ENCODE peak calls at places on chromosomes 2 and 18, in nine cellular contexts. One of them, this sample, is unnamed.

GRCh38 chr2:104861295-104862060 is 7.6 kb downstream of the POU3F3 start:
- DNase-seq in occipital lobe: no peak
- DNase-seq in astrocyte of the hippocampus: peak
- DNase-seq in endothelial cell: no peak
- DNase-seq in posterior cingulate gyrus: no peak
- DNase-seq in amniotic stem cell: no peak
- DNase-seq in M059J: no peak
- DNase-seq in dorsolateral prefrontal cortex: no peak
- DNase-seq in WTC11: no peak
- DNase-seq in this sample: no peak

GRCh38 chr2:213766465-213766891 is 482.2 kb downstream of the SPAG16 start:
- DNase-seq in occipital lobe: no peak
- DNase-seq in astrocyte of the hippocampus: peak
- DNase-seq in endothelial cell: no peak
- DNase-seq in posterior cingulate gyrus: no peak
- DNase-seq in amniotic stem cell: no peak
- DNase-seq in M059J: peak
- DNase-seq in dorsolateral prefrontal cortex: no peak
- DNase-seq in WTC11: no peak
- DNase-seq in this sample: no peak

GRCh38 chr2:176415946-176416499 is 146.8 kb downstream of the MTX2 start:
- DNase-seq in occipital lobe: no peak
- DNase-seq in astrocyte of the hippocampus: no peak
- DNase-seq in endothelial cell: no peak
- DNase-seq in posterior cingulate gyrus: no peak
- DNase-seq in amniotic stem cell: no peak
- DNase-seq in M059J: no peak
- DNase-seq in dorsolateral prefrontal cortex: no peak
- DNase-seq in WTC11: no peak
- DNase-seq in this sample: no peak

GRCh38 chr2:75547345-75548035 is 13.2 kb downstream of the EVA1A start:
- DNase-seq in occipital lobe: no peak
- DNase-seq in astrocyte of the hippocampus: peak
- DNase-seq in endothelial cell: no peak
- DNase-seq in posterior cingulate gyrus: no peak
- DNase-seq in amniotic stem cell: peak
- DNase-seq in M059J: peak
- DNase-seq in dorsolateral prefrontal cortex: no peak
- DNase-seq in WTC11: no peak
- DNase-seq in this sample: no peak

GRCh38 chr2:241460631-241461030 is 47.8 kb downstream of the STK25 start:
- DNase-seq in occipital lobe: no peak
- DNase-seq in astrocyte of the hippocampus: no peak
- DNase-seq in endothelial cell: no peak
- DNase-seq in posterior cingulate gyrus: no peak
- DNase-seq in amniotic stem cell: no peak
- DNase-seq in M059J: no peak
- DNase-seq in dorsolateral prefrontal cortex: peak
- DNase-seq in WTC11: no peak
- DNase-seq in this sample: no peak

GRCh38 chr2:105406221-105406620 is 7.4 kb upstream of the FHL2 start:
- DNase-seq in occipital lobe: no peak
- DNase-seq in astrocyte of the hippocampus: peak
- DNase-seq in endothelial cell: no peak
- DNase-seq in posterior cingulate gyrus: no peak
- DNase-seq in amniotic stem cell: peak
- DNase-seq in M059J: peak
- DNase-seq in dorsolateral prefrontal cortex: no peak
- DNase-seq in WTC11: no peak
- DNase-seq in this sample: no peak

GRCh38 chr2:32711219-32711618 is 83.4 kb downstream of the TTC27 start:
- DNase-seq in occipital lobe: no peak
- DNase-seq in astrocyte of the hippocampus: peak
- DNase-seq in endothelial cell: no peak
- DNase-seq in posterior cingulate gyrus: no peak
- DNase-seq in amniotic stem cell: peak
- DNase-seq in M059J: peak
- DNase-seq in dorsolateral prefrontal cortex: no peak
- DNase-seq in WTC11: no peak
- DNase-seq in this sample: no peak

GRCh38 chr2:128732976-128733431 is 414.3 kb upstream of the HS6ST1 start:
- DNase-seq in occipital lobe: no peak
- DNase-seq in astrocyte of the hippocampus: peak
- DNase-seq in endothelial cell: no peak
- DNase-seq in posterior cingulate gyrus: no peak
- DNase-seq in amniotic stem cell: no peak
- DNase-seq in M059J: no peak
- DNase-seq in dorsolateral prefrontal cortex: no peak
- DNase-seq in WTC11: no peak
- DNase-seq in this sample: no peak

GRCh38 chr2:174608866-174609214 is 11.2 kb upstream of the WIPF1 start:
- DNase-seq in occipital lobe: no peak
- DNase-seq in astrocyte of the hippocampus: no peak
- DNase-seq in endothelial cell: no peak
- DNase-seq in posterior cingulate gyrus: no peak
- DNase-seq in amniotic stem cell: no peak
- DNase-seq in M059J: no peak
- DNase-seq in dorsolateral prefrontal cortex: no peak
- DNase-seq in WTC11: no peak
- DNase-seq in this sample: no peak

GRCh38 chr18:35935805-35936204 is 36.7 kb upstream of the RMP24 start:
- DNase-seq in occipital lobe: no peak
- DNase-seq in astrocyte of the hippocampus: no peak
- DNase-seq in endothelial cell: no peak
- DNase-seq in posterior cingulate gyrus: no peak
- DNase-seq in amniotic stem cell: no peak
- DNase-seq in M059J: no peak
- DNase-seq in dorsolateral prefrontal cortex: no peak
- DNase-seq in WTC11: no peak
- DNase-seq in this sample: no peak

GRCh38 chr2:209663149-209663548 is 108.5 kb upstream of the UNC80 start:
- DNase-seq in occipital lobe: peak
- DNase-seq in astrocyte of the hippocampus: peak
- DNase-seq in endothelial cell: peak
- DNase-seq in posterior cingulate gyrus: no peak
- DNase-seq in amniotic stem cell: no peak
- DNase-seq in M059J: peak
- DNase-seq in dorsolateral prefrontal cortex: peak
- DNase-seq in WTC11: no peak
- DNase-seq in this sample: no peak

GRCh38 chr2:128685841-128686497 is 367.3 kb upstream of the HS6ST1 start:
- DNase-seq in occipital lobe: no peak
- DNase-seq in astrocyte of the hippocampus: no peak
- DNase-seq in endothelial cell: no peak
- DNase-seq in posterior cingulate gyrus: no peak
- DNase-seq in amniotic stem cell: no peak
- DNase-seq in M059J: no peak
- DNase-seq in dorsolateral prefrontal cortex: no peak
- DNase-seq in WTC11: no peak
- DNase-seq in this sample: no peak

GRCh38 chr2:121898483-121898882 is 143.0 kb downstream of the TSN start:
- DNase-seq in occipital lobe: no peak
- DNase-seq in astrocyte of the hippocampus: peak
- DNase-seq in endothelial cell: no peak
- DNase-seq in posterior cingulate gyrus: no peak
- DNase-seq in amniotic stem cell: no peak
- DNase-seq in M059J: peak
- DNase-seq in dorsolateral prefrontal cortex: no peak
- DNase-seq in WTC11: no peak
- DNase-seq in this sample: no peak

GRCh38 chr2:157264099-157264498 is 6.6 kb downstream of the GALNT5 start:
- DNase-seq in occipital lobe: no peak
- DNase-seq in astrocyte of the hippocampus: peak
- DNase-seq in endothelial cell: no peak
- DNase-seq in posterior cingulate gyrus: no peak
- DNase-seq in amniotic stem cell: no peak
- DNase-seq in M059J: peak
- DNase-seq in dorsolateral prefrontal cortex: no peak
- DNase-seq in WTC11: no peak
- DNase-seq in this sample: no peak

GRCh38 chr2:99088017-99088416 is 53.5 kb upstream of the C2orf15 start:
- DNase-seq in occipital lobe: no peak
- DNase-seq in astrocyte of the hippocampus: no peak
- DNase-seq in endothelial cell: no peak
- DNase-seq in posterior cingulate gyrus: no peak
- DNase-seq in amniotic stem cell: no peak
- DNase-seq in M059J: no peak
- DNase-seq in dorsolateral prefrontal cortex: no peak
- DNase-seq in WTC11: no peak
- DNase-seq in this sample: no peak

GRCh38 chr2:174522553-174522952 is 35.7 kb upstream of the GPR155 start:
- DNase-seq in occipital lobe: no peak
- DNase-seq in astrocyte of the hippocampus: no peak
- DNase-seq in endothelial cell: no peak
- DNase-seq in posterior cingulate gyrus: no peak
- DNase-seq in amniotic stem cell: no peak
- DNase-seq in M059J: no peak
- DNase-seq in dorsolateral prefrontal cortex: no peak
- DNase-seq in WTC11: no peak
- DNase-seq in this sample: no peak